ENCODE peak calls at places on chromosome 6, in four cellular contexts. One of them, this sample, is unnamed.

GRCh38 chr6:116096979-116097816 is 3.5 kb upstream of the NT5DC1 start:
- DNase-seq in A549: no peak
- DNase-seq in AG04449: no peak
- DNase-seq in bronchial epithelial cell: peak
- DNase-seq in this sample: no peak

GRCh38 chr6:26158581-26159416 is 71.6 kb downstream of the HFE start:
- DNase-seq in A549: no peak
- DNase-seq in AG04449: no peak
- DNase-seq in bronchial epithelial cell: peak
- DNase-seq in this sample: no peak

GRCh38 chr6:41278699-41279405 is 7.6 kb downstream of the TREM1 start:
- DNase-seq in A549: peak
- DNase-seq in AG04449: no peak
- DNase-seq in bronchial epithelial cell: peak
- DNase-seq in this sample: peak

GRCh38 chr6:44339763-44340625 is 2.5 kb upstream of the SPATS1 start:
- DNase-seq in A549: no peak
- DNase-seq in AG04449: no peak
- DNase-seq in bronchial epithelial cell: peak
- DNase-seq in this sample: no peak

GRCh38 chr6:111765681-111766523 is 107.3 kb downstream of the FYN start:
- DNase-seq in A549: no peak
- DNase-seq in AG04449: peak
- DNase-seq in bronchial epithelial cell: no peak
- DNase-seq in this sample: no peak

GRCh38 chr6:64383277-64383676 is 747.7 kb downstream of the PHF3 start:
- DNase-seq in A549: no peak
- DNase-seq in AG04449: no peak
- DNase-seq in bronchial epithelial cell: peak
- DNase-seq in this sample: no peak

GRCh38 chr6:38522322-38522721 is 117.4 kb downstream of the BTBD9 start:
- DNase-seq in A549: no peak
- DNase-seq in AG04449: no peak
- DNase-seq in bronchial epithelial cell: no peak
- DNase-seq in this sample: peak

GRCh38 chr6:56984374-56984773 is 29.5 kb downstream of the BEND6 start:
- DNase-seq in A549: no peak
- DNase-seq in AG04449: no peak
- DNase-seq in bronchial epithelial cell: no peak
- DNase-seq in this sample: peak

GRCh38 chr6:16318538-16318937 is 80.2 kb downstream of the GMPR start:
- DNase-seq in A549: no peak
- DNase-seq in AG04449: no peak
- DNase-seq in bronchial epithelial cell: peak
- DNase-seq in this sample: peak

GRCh38 chr6:31356216-31356945 is 598 bp downstream of the HLA-B start:
- DNase-seq in A549: no peak
- DNase-seq in AG04449: no peak
- DNase-seq in bronchial epithelial cell: no peak
- DNase-seq in this sample: no peak

GRCh38 chr6:144543006-144543871 is 258.1 kb downstream of the UTRN start:
- DNase-seq in A549: no peak
- DNase-seq in AG04449: no peak
- DNase-seq in bronchial epithelial cell: peak
- DNase-seq in this sample: no peak

GRCh38 chr6:166657531-166657930 is 30.5 kb upstream of the RPS6KA2 start:
- DNase-seq in A549: no peak
- DNase-seq in AG04449: no peak
- DNase-seq in bronchial epithelial cell: no peak
- DNase-seq in this sample: no peak

GRCh38 chr6:20810732-20811111 is 276.5 kb downstream of the CDKAL1 start:
- DNase-seq in A549: no peak
- DNase-seq in AG04449: no peak
- DNase-seq in bronchial epithelial cell: no peak
- DNase-seq in this sample: no peak

GRCh38 chr6:92779758-92780157 is 639.6 kb downstream of the EPHA7 start:
- DNase-seq in A549: no peak
- DNase-seq in AG04449: no peak
- DNase-seq in bronchial epithelial cell: peak
- DNase-seq in this sample: peak

GRCh38 chr6:34791842-34792604 is at the start of gene BLTP3A:
- DNase-seq in A549: peak
- DNase-seq in AG04449: no peak
- DNase-seq in bronchial epithelial cell: no peak
- DNase-seq in this sample: no peak

GRCh38 chr6:110357298-110357695 is 852 bp downstream of the METTL24 start:
- DNase-seq in A549: no peak
- DNase-seq in AG04449: no peak
- DNase-seq in bronchial epithelial cell: no peak
- DNase-seq in this sample: no peak

GRCh38 chr6:34938268-34938667 is 49.2 kb downstream of the ANKS1A start:
- DNase-seq in A549: no peak
- DNase-seq in AG04449: no peak
- DNase-seq in bronchial epithelial cell: no peak
- DNase-seq in this sample: no peak

GRCh38 chr6:168097621-168098430 is 18.8 kb upstream of the FRMD1 start:
- DNase-seq in A549: no peak
- DNase-seq in AG04449: no peak
- DNase-seq in bronchial epithelial cell: no peak
- DNase-seq in this sample: no peak

GRCh38 chr6:125953502-125953875 is 3.1 kb upstream of the HINT3 start:
- DNase-seq in A549: no peak
- DNase-seq in AG04449: no peak
- DNase-seq in bronchial epithelial cell: no peak
- DNase-seq in this sample: no peak

GRCh38 chr6:149244105-149244504 is 73.4 kb upstream of the TAB2 start:
- DNase-seq in A549: no peak
- DNase-seq in AG04449: no peak
- DNase-seq in bronchial epithelial cell: no peak
- DNase-seq in this sample: no peak

GRCh38 chr6:108655840-108656650 is 95.3 kb downstream of the FOXO3 start:
- DNase-seq in A549: no peak
- DNase-seq in AG04449: peak
- DNase-seq in bronchial epithelial cell: no peak
- DNase-seq in this sample: peak

GRCh38 chr6:108653864-108654402 is 93.2 kb downstream of the FOXO3 start:
- DNase-seq in A549: no peak
- DNase-seq in AG04449: no peak
- DNase-seq in bronchial epithelial cell: peak
- DNase-seq in this sample: no peak

GRCh38 chr6:108658174-108658573 is 97.5 kb downstream of the FOXO3 start:
- DNase-seq in A549: no peak
- DNase-seq in AG04449: no peak
- DNase-seq in bronchial epithelial cell: no peak
- DNase-seq in this sample: no peak

GRCh38 chr6:108654465-108655106 is 93.9 kb downstream of the FOXO3 start:
- DNase-seq in A549: no peak
- DNase-seq in AG04449: no peak
- DNase-seq in bronchial epithelial cell: no peak
- DNase-seq in this sample: no peak

GRCh38 chr6:108656834-108657233 is 96.1 kb downstream of the FOXO3 start:
- DNase-seq in A549: no peak
- DNase-seq in AG04449: no peak
- DNase-seq in bronchial epithelial cell: no peak
- DNase-seq in this sample: no peak
- H3K4me3 ChIP-seq in A549: no peak
- H3K4me3 ChIP-seq in AG04449: no peak
- H3K4me3 ChIP-seq in bronchial epithelial cell: no peak
- H3K4me3 ChIP-seq in this sample: no peak

GRCh38 chr6:55543633-55544309 is 35.2 kb downstream of the HMGCLL1 start:
- DNase-seq in A549: no peak
- DNase-seq in AG04449: no peak
- DNase-seq in bronchial epithelial cell: no peak
- DNase-seq in this sample: no peak
- TF ChIP-seq CTCF in A549: no peak
- TF ChIP-seq CTCF in AG04449: no peak
- TF ChIP-seq CTCF in bronchial epithelial cell: no peak
- TF ChIP-seq CTCF in this sample: peak

DNA sequence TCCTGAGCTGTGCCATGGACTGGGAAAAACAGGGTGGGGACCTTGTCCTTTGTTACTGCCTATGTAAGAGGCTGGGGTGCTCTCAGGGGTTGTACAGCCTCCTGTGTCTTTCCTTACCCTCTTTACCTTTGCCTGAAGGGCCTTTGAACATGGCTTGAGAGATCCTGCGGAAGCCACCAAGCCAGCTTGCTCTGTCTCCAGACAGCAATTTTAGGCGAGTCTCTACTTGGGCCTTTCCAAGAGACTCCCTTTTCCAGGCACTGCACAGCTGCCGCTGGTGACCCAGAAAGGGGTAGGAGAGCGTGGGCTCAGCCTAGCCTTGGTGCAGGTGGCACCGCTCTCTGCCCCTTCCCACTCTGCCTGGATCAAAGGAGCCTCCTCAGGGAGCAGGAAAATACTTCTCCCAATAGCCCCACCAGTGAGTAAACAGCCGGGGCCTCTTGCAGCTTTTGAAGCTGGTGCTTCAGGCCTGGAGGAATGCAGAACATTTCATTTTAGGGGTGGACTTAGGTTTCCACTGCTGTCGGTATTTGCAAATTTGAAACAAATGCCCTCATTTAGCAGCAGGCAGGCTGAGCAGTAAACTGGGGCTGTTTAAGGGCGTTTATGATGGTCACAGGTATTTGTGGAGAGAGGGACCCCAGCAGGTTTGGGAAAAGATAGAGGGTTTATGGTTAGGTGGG is 13.9 kb downstream of the PTK7 start:
- DNase-seq in A549: no peak
- DNase-seq in AG04449: no peak
- DNase-seq in bronchial epithelial cell: peak
- DNase-seq in this sample: no peak
- H3K4me3 ChIP-seq in A549: no peak
- H3K4me3 ChIP-seq in AG04449: peak
- H3K4me3 ChIP-seq in bronchial epithelial cell: no peak
- H3K4me3 ChIP-seq in this sample: no peak

DNA sequence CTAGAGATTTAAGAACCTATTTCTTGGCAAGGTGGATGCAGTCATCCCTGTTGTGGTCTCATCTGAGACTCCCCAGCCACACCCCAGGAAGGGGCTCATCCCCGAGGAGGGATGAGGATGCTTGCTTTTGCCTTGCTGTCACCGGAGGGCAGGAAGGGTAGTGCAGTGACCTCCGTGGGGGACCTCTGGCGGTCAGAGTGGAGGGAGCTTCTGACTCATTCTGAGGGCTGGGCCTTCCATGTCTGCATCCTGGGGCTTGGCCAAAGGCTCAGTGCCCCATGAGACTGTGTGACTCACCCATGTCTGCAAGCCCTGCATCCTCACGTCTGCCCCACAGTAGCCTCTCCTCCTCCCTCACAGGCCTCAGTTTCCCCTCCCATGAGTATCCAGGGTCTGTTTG is 38.7 kb downstream of the UQCC2 start:
- DNase-seq in A549: peak
- DNase-seq in AG04449: peak
- DNase-seq in bronchial epithelial cell: peak
- DNase-seq in this sample: peak
- TF ChIP-seq CTCF in A549: peak
- TF ChIP-seq CTCF in AG04449: peak
- TF ChIP-seq CTCF in bronchial epithelial cell: peak
- TF ChIP-seq CTCF in this sample: peak

DNA sequence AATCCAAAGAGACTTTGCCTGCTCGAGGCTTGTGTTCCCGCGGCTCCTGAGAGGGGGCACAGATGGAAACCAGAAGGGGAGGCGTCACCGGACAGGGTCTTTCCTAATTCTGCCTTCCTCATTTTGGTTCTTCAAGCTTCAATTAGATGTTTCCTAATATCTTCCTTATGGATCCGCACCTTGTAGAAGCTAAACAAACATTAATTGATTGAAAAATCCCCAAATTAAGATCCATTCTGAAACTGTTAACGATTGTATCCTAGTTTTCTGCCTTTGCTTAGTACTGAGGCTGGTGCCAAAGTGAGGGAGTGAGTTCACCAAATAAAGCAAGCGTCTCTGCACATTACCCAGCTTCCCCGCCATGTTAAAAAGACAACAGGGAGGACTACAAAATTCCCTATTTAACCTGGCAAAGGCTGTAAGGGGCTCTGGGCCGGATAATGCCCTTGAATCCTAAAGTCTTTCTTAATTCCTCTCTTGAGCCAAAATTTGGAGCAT is 123.2 kb downstream of the GPX5 start:
- DNase-seq in A549: peak
- DNase-seq in AG04449: no peak
- DNase-seq in bronchial epithelial cell: no peak
- DNase-seq in this sample: no peak
- H3K4me3 ChIP-seq in A549: peak
- H3K4me3 ChIP-seq in AG04449: peak
- H3K4me3 ChIP-seq in bronchial epithelial cell: peak
- H3K4me3 ChIP-seq in this sample: peak

GRCh38 chr6:67933278-67933677 is 701.8 kb upstream of the ADGRB3 start:
- DNase-seq in A549: no peak
- DNase-seq in AG04449: no peak
- DNase-seq in bronchial epithelial cell: no peak
- DNase-seq in this sample: no peak
- TF ChIP-seq CTCF in A549: no peak
- TF ChIP-seq CTCF in AG04449: no peak
- TF ChIP-seq CTCF in bronchial epithelial cell: no peak
- TF ChIP-seq CTCF in this sample: no peak

This sample was measured in astrocyte of the cerebellum.